ENCODE peak calls at places on chromosome 6, in four cellular contexts. T, F, Y and E are unnamed samples.

GRCh38 chr6:99563056-99563723 is 5.3 kb downstream of the CCNC start:
- DNase-seq in T (no peak), F (no peak), Y (no peak), E (no peak)

GRCh38 chr6:137001287-137001976 is 43.3 kb downstream of the IL20RA start:
- DNase-seq in T (no peak), F (no peak), Y (no peak), E (no peak)

GRCh38 chr6:408148-408547 is 16.6 kb downstream of the IRF4 start:
- DNase-seq in T (no peak), F (no peak), Y (no peak), E (no peak)

GRCh38 chr6:29509711-29510110 is 22.0 kb upstream of the MAS1L start:
- DNase-seq in T (no peak), F (no peak), Y (no peak), E (no peak)

GRCh38 chr6:27159725-27160124 is 87.8 kb upstream of the PRSS16 start:
- DNase-seq in T (no peak), F (no peak), Y (no peak), E (no peak)

GRCh38 chr6:7777062-7777461 is 51.2 kb downstream of the BMP6 start:
- DNase-seq in T (no peak), F (no peak), Y (no peak), E (no peak)

GRCh38 chr6:44228031-44228430 is 4.6 kb downstream of the SLC29A1 start:
- DNase-seq in T (no peak), F (no peak), Y (no peak), E (no peak)

GRCh38 chr6:56055066-56055465 is 179.7 kb upstream of the BMP5 start:
- DNase-seq in T (no peak), F (no peak), Y (no peak), E (no peak)

GRCh38 chr6:9307786-9308185 is 872.4 kb upstream of the SLC35B3 start:
- DNase-seq in T (no peak), F (no peak), Y (no peak), E (no peak)

GRCh38 chr6:10425973-10426780 is 11.3 kb upstream of the TFAP2A start:
- DNase-seq in T (no peak), F (no peak), Y (peak; percentile 42), E (peak; percentile 71)

GRCh38 chr6:161369339-161369738 is 95.5 kb upstream of the AGPAT4 start:
- DNase-seq in T (no peak), F (no peak), Y (peak; percentile 69), E (no peak)

GRCh38 chr6:113719056-113719455 is 138.1 kb upstream of the MARCKS start:
- DNase-seq in T (no peak), F (no peak), Y (peak; percentile 40), E (no peak)

GRCh38 chr6:142165227-142165626 is 18.2 kb downstream of the VTA1 start:
- DNase-seq in T (no peak), F (no peak), Y (no peak), E (no peak)

GRCh38 chr6:167744681-167745659 is 81.7 kb upstream of the AFDN start:
- DNase-seq in T (no peak), F (no peak), Y (no peak), E (no peak)

GRCh38 chr6:19734519-19734918 is 102.7 kb upstream of the ID4 start:
- DNase-seq in T (no peak), F (no peak), Y (no peak), E (no peak)

GRCh38 chr6:25882066-25882496 is 8.0 kb upstream of the SLC17A3 start:
- DNase-seq in T (peak; percentile 8), F (no peak), Y (no peak), E (peak; percentile 28)

GRCh38 chr6:158021376-158021775 is 39.7 kb downstream of the SYNJ2 start:
- DNase-seq in T (no peak), F (no peak), Y (no peak), E (no peak)

GRCh38 chr6:106165885-106166485 is 79.8 kb downstream of the PRDM1 start:
- DNase-seq in T (no peak), F (no peak), Y (peak; percentile 67), E (peak; percentile 66)

GRCh38 chr6:134351615-134352474 is 33.9 kb upstream of the SGK1 start:
- DNase-seq in T (no peak), F (no peak), Y (no peak), E (no peak)

DNA sequence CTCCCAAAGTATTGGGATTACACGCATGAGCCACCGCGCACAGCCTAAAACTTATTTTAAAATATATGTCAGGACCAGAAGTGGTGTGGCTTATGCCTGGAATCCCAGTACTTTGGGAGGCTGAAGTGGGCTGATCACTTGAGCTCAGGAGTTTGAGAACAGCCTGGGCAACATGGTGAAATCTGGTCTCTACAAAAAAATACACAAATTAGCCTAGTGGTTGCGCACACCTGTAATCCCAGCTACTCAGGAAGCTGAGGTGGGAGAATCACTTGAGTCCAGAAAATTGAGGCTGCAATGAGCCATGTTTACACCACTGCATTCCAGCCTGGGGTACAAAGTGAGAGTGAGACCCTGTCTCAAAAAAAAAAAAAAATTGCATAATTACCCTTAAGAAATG is 13.7 kb downstream of the PXT1 start:
- DNase-seq in T (no peak), F (no peak), Y (no peak), E (no peak)
- TF ChIP-seq CTCF in T (no peak), F (no peak), Y (peak; percentile 25), E (peak; percentile 35)

GRCh38 chr6:117188627-117189201 is 76.6 kb upstream of the VGLL2 start:
- DNase-seq in T (no peak), F (no peak), Y (no peak), E (no peak)
- TF ChIP-seq CTCF in T (no peak), F (no peak), Y (peak; percentile 35), E (peak; percentile 60)

DNA sequence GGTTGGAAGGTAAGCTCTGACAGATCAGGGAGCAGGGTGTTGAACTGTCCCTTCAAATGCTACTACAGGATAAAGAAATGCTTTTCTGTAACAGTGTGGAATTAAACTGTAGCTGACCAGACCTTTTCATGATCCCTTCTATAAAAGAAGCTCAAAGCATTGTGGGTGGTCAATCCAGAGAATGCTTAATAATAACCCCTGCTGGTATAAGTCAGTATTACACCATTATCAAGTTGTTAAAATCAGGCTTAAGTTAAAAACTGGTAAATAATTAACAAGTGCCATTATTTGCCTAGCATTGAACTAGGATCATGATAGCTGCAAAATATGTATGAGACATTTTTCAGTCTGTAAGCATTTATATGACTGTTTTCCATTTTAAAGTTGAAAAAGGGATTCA is 468.9 kb downstream of the PKHD1 start:
- DNase-seq in T (no peak), F (no peak), Y (no peak), E (no peak)
- TF ChIP-seq CTCF in T (no peak), F (peak; percentile 18), Y (no peak), E (peak; percentile 36)

DNA sequence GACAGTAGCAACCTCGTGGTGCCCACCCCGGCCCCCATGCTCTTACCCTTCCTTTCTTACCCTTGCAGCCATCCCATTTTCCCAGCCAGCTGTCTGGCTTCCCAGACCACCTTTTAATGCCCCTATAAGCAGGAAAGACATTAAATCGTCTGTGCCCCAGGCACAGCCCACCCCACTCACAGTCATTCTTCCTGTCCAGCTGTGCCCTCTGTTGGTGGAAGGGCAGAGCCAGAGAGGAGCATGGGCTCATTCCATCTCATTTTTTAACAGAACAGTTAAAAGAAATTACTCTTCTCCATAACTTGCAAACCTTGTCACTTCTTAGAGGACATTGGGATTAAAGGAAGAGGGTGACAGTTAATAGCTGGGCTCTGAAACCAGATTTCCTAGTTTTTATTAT is 240.5 kb downstream of the NRN1 start:
- DNase-seq in T (no peak), F (no peak), Y (no peak), E (no peak)
- TF ChIP-seq CTCF in T (no peak), F (no peak), Y (peak; percentile 33), E (peak; percentile 31)

DNA sequence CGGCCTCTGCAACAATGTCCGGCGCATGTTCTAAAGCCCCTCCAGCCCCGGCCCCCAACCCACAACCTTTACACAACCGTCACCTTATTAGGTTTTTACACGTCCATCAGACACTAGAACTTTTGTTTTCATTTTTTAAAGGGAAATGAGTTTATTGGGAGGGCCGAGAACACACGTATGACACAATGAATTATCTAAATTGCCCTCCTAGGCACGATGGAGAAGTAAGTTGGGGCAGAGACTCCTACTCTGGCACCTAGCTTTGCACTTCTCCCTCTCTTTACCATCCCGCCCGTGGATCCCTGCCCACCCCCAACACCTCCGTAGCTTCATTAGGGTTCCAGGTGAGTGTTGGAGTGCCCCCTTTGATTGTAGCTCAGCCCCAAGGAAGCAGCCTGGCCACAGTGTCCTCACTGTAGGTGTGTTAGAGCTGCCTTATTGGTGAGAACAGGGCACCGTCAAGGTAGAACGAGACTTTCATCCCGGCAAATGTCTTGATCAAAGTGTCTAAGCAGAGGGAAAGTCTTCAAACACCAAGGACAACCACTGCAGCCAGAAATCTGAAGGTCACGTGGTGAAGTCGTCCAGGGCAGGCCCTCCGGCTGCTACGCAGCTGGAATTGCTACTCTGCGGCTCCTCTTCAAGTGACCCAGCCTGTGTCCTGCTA is 1.4 kb upstream of the DLL1 start:
- DNase-seq in T (no peak), F (no peak), Y (no peak), E (no peak)
- TF ChIP-seq CTCF in T (no peak), F (no peak), Y (no peak), E (no peak)

DNA sequence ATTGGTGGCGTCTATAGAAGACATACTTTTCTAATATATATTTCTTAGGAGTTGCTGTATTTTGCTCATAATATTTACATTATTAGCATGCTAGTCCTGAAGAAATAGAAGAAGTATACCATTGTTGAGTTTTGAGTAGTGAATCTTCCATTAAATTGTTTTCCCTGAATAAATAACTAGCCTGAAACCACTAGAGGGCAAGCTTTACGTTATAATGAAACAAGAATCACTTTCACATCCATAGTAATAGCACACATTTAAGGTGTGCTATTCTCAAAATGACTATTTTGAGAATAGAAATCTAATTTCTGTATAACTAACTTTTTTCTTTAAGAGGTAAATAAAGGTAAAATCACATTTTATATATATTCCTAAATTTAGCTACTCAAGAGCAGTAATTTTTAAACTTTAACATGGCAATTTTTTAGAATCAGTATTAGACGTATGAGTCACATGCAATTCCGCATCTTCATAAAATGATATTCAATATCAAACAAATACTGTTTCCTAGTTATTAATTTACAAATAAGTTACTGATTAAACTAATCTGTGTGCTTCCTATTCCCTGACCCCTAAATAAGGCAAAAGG is 213.2 kb upstream of the MANEA start:
- DNase-seq in T (no peak), F (no peak), Y (no peak), E (peak; percentile 1)
- TF ChIP-seq CTCF in T (no peak), F (no peak), Y (no peak), E (peak; percentile 38)

DNA sequence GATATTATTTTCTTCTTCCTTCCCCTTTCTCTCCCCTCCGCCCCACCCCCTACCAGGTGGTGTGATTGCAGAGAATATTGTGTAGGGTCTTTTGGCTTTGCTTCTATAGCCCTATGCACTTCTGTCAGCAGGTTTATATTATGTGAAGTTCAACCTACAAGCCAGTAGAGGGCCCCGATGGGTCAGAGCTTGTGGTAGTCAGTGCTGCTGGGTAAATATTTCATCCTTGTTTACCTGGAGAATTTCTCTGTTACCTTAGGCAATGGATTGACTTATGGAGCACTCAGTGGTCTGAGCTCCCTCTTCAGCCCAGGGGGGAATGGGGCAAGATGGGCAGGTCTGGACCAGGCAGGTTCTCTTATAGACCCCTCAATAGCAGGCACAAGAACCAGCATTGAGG is 720.9 kb downstream of the GRIK2 start:
- DNase-seq in T (no peak), F (no peak), Y (no peak), E (no peak)
- TF ChIP-seq CTCF in T (no peak), F (no peak), Y (no peak), E (peak; percentile 19)